ENCODE peak calls at places on chromosomes 16 and 17, in nine cellular contexts. One of them, this sample, is unnamed.

GRCh38 chr17:59257101-59257500 is 36.8 kb downstream of the GDPD1 start:
- DNase-seq in activated effector memory CD4-positive, alpha-beta T cell treated with Interleukin-2 at 50 U/mL for 16 hours: no peak
- DNase-seq in epithelial cell of esophagus: peak; percentile 10
- DNase-seq in EH: no peak
- DNase-seq in foreskin fibroblast: no peak
- DNase-seq in activated CD4-positive, alpha-beta T cell treated with anti-CD3 and anti-CD28 coated beads for 24 hours: no peak
- DNase-seq in NCI-H345: no peak
- DNase-seq in HAP-1: no peak
- DNase-seq in right lobe of liver: no peak
- DNase-seq in this sample: no peak

GRCh38 chr17:3870871-3871306 is 22.0 kb downstream of the CAMKK1 start:
- DNase-seq in activated effector memory CD4-positive, alpha-beta T cell treated with Interleukin-2 at 50 U/mL for 16 hours: no peak
- DNase-seq in epithelial cell of esophagus: no peak
- DNase-seq in EH: no peak
- DNase-seq in foreskin fibroblast: no peak
- DNase-seq in activated CD4-positive, alpha-beta T cell treated with anti-CD3 and anti-CD28 coated beads for 24 hours: no peak
- DNase-seq in NCI-H345: no peak
- DNase-seq in HAP-1: no peak
- DNase-seq in right lobe of liver: no peak
- DNase-seq in this sample: no peak

GRCh38 chr16:21664801-21665492 is 1.2 kb downstream of the OTOA start:
- DNase-seq in activated effector memory CD4-positive, alpha-beta T cell treated with Interleukin-2 at 50 U/mL for 16 hours: no peak
- DNase-seq in epithelial cell of esophagus: no peak
- DNase-seq in EH: no peak
- DNase-seq in foreskin fibroblast: no peak
- DNase-seq in activated CD4-positive, alpha-beta T cell treated with anti-CD3 and anti-CD28 coated beads for 24 hours: no peak
- DNase-seq in NCI-H345: no peak
- DNase-seq in HAP-1: no peak
- DNase-seq in right lobe of liver: no peak
- DNase-seq in this sample: no peak

GRCh38 chr17:16215002-16215272 is 397 bp downstream of the NCOR1 start:
- DNase-seq in activated effector memory CD4-positive, alpha-beta T cell treated with Interleukin-2 at 50 U/mL for 16 hours: no peak
- DNase-seq in epithelial cell of esophagus: peak; percentile 48
- DNase-seq in EH: peak; percentile 40
- DNase-seq in foreskin fibroblast: no peak
- DNase-seq in activated CD4-positive, alpha-beta T cell treated with anti-CD3 and anti-CD28 coated beads for 24 hours: peak; percentile 5
- DNase-seq in NCI-H345: peak; percentile 13
- DNase-seq in HAP-1: no peak
- DNase-seq in right lobe of liver: peak; percentile 62
- DNase-seq in this sample: no peak

GRCh38 chr17:38920374-38921291 is 4.8 kb upstream of the LASP1NB start:
- DNase-seq in activated effector memory CD4-positive, alpha-beta T cell treated with Interleukin-2 at 50 U/mL for 16 hours: no peak
- DNase-seq in epithelial cell of esophagus: no peak
- DNase-seq in EH: no peak
- DNase-seq in foreskin fibroblast: no peak
- DNase-seq in activated CD4-positive, alpha-beta T cell treated with anti-CD3 and anti-CD28 coated beads for 24 hours: no peak
- DNase-seq in NCI-H345: no peak
- DNase-seq in HAP-1: no peak
- DNase-seq in right lobe of liver: no peak
- DNase-seq in this sample: no peak

GRCh38 chr16:2210386-2211365 is at the start of gene BRICD5:
- DNase-seq in activated effector memory CD4-positive, alpha-beta T cell treated with Interleukin-2 at 50 U/mL for 16 hours: no peak
- DNase-seq in epithelial cell of esophagus: no peak
- DNase-seq in EH: no peak
- DNase-seq in foreskin fibroblast: no peak
- DNase-seq in activated CD4-positive, alpha-beta T cell treated with anti-CD3 and anti-CD28 coated beads for 24 hours: no peak
- DNase-seq in NCI-H345: no peak
- DNase-seq in HAP-1: no peak
- DNase-seq in right lobe of liver: no peak
- DNase-seq in this sample: no peak

GRCh38 chr17:10821062-10821461 is 16.8 kb downstream of the PIRT start:
- DNase-seq in activated effector memory CD4-positive, alpha-beta T cell treated with Interleukin-2 at 50 U/mL for 16 hours: no peak
- DNase-seq in epithelial cell of esophagus: no peak
- DNase-seq in EH: no peak
- DNase-seq in foreskin fibroblast: no peak
- DNase-seq in activated CD4-positive, alpha-beta T cell treated with anti-CD3 and anti-CD28 coated beads for 24 hours: no peak
- DNase-seq in NCI-H345: no peak
- DNase-seq in HAP-1: no peak
- DNase-seq in right lobe of liver: no peak
- DNase-seq in this sample: no peak

GRCh38 chr16:86221085-86221484 is 289.2 kb upstream of the FOXF1 start:
- DNase-seq in activated effector memory CD4-positive, alpha-beta T cell treated with Interleukin-2 at 50 U/mL for 16 hours: no peak
- DNase-seq in epithelial cell of esophagus: no peak
- DNase-seq in EH: peak; percentile 36
- DNase-seq in foreskin fibroblast: no peak
- DNase-seq in activated CD4-positive, alpha-beta T cell treated with anti-CD3 and anti-CD28 coated beads for 24 hours: no peak
- DNase-seq in NCI-H345: no peak
- DNase-seq in HAP-1: no peak
- DNase-seq in right lobe of liver: no peak
- DNase-seq in this sample: no peak

GRCh38 chr16:71205482-71206131 is 24.9 kb downstream of the HYDIN start:
- DNase-seq in activated effector memory CD4-positive, alpha-beta T cell treated with Interleukin-2 at 50 U/mL for 16 hours: no peak
- DNase-seq in epithelial cell of esophagus: no peak
- DNase-seq in EH: no peak
- DNase-seq in foreskin fibroblast: no peak
- DNase-seq in activated CD4-positive, alpha-beta T cell treated with anti-CD3 and anti-CD28 coated beads for 24 hours: no peak
- DNase-seq in NCI-H345: no peak
- DNase-seq in HAP-1: no peak
- DNase-seq in right lobe of liver: peak; percentile 30
- DNase-seq in this sample: no peak

GRCh38 chr17:83194189-83194565 is 114.8 kb downstream of the METRNL start:
- DNase-seq in activated effector memory CD4-positive, alpha-beta T cell treated with Interleukin-2 at 50 U/mL for 16 hours: no peak
- DNase-seq in epithelial cell of esophagus: no peak
- DNase-seq in EH: no peak
- DNase-seq in foreskin fibroblast: no peak
- DNase-seq in activated CD4-positive, alpha-beta T cell treated with anti-CD3 and anti-CD28 coated beads for 24 hours: no peak
- DNase-seq in NCI-H345: no peak
- DNase-seq in HAP-1: no peak
- DNase-seq in right lobe of liver: peak; percentile 16
- DNase-seq in this sample: no peak

GRCh38 chr16:30741461-30741914 is 6.7 kb upstream of the PHKG2 start:
- DNase-seq in activated effector memory CD4-positive, alpha-beta T cell treated with Interleukin-2 at 50 U/mL for 16 hours: no peak
- DNase-seq in epithelial cell of esophagus: peak; percentile 100
- DNase-seq in EH: peak; percentile 89
- DNase-seq in foreskin fibroblast: peak; percentile 76
- DNase-seq in activated CD4-positive, alpha-beta T cell treated with anti-CD3 and anti-CD28 coated beads for 24 hours: no peak
- DNase-seq in NCI-H345: no peak
- DNase-seq in HAP-1: no peak
- DNase-seq in right lobe of liver: peak; percentile 65
- DNase-seq in this sample: peak; percentile 58

GRCh38 chr17:61701334-61701733 is 110.3 kb upstream of the NACA2 start:
- DNase-seq in activated effector memory CD4-positive, alpha-beta T cell treated with Interleukin-2 at 50 U/mL for 16 hours: no peak
- DNase-seq in epithelial cell of esophagus: no peak
- DNase-seq in EH: no peak
- DNase-seq in foreskin fibroblast: no peak
- DNase-seq in activated CD4-positive, alpha-beta T cell treated with anti-CD3 and anti-CD28 coated beads for 24 hours: no peak
- DNase-seq in NCI-H345: no peak
- DNase-seq in HAP-1: no peak
- DNase-seq in right lobe of liver: no peak
- DNase-seq in this sample: no peak

GRCh38 chr17:8138366-8138671 is 13.9 kb downstream of the PER1 start:
- DNase-seq in activated effector memory CD4-positive, alpha-beta T cell treated with Interleukin-2 at 50 U/mL for 16 hours: no peak
- DNase-seq in epithelial cell of esophagus: no peak
- DNase-seq in EH: no peak
- DNase-seq in foreskin fibroblast: no peak
- DNase-seq in activated CD4-positive, alpha-beta T cell treated with anti-CD3 and anti-CD28 coated beads for 24 hours: no peak
- DNase-seq in NCI-H345: no peak
- DNase-seq in HAP-1: no peak
- DNase-seq in right lobe of liver: no peak
- DNase-seq in this sample: no peak

GRCh38 chr16:57616241-57616640 is 12.2 kb upstream of the ADGRG1 start:
- DNase-seq in activated effector memory CD4-positive, alpha-beta T cell treated with Interleukin-2 at 50 U/mL for 16 hours: no peak
- DNase-seq in epithelial cell of esophagus: no peak
- DNase-seq in EH: no peak
- DNase-seq in foreskin fibroblast: no peak
- DNase-seq in activated CD4-positive, alpha-beta T cell treated with anti-CD3 and anti-CD28 coated beads for 24 hours: no peak
- DNase-seq in NCI-H345: no peak
- DNase-seq in HAP-1: no peak
- DNase-seq in right lobe of liver: no peak
- DNase-seq in this sample: no peak

GRCh38 chr17:4822835-4823234 is 10.3 kb upstream of the MINK1 start:
- DNase-seq in activated effector memory CD4-positive, alpha-beta T cell treated with Interleukin-2 at 50 U/mL for 16 hours: no peak
- DNase-seq in epithelial cell of esophagus: no peak
- DNase-seq in EH: no peak
- DNase-seq in foreskin fibroblast: no peak
- DNase-seq in activated CD4-positive, alpha-beta T cell treated with anti-CD3 and anti-CD28 coated beads for 24 hours: no peak
- DNase-seq in NCI-H345: no peak
- DNase-seq in HAP-1: no peak
- DNase-seq in right lobe of liver: no peak
- DNase-seq in this sample: no peak

GRCh38 chr17:1186923-1187771 is 7.4 kb upstream of the ABR start:
- DNase-seq in activated effector memory CD4-positive, alpha-beta T cell treated with Interleukin-2 at 50 U/mL for 16 hours: peak; percentile 58
- DNase-seq in epithelial cell of esophagus: peak; percentile 83
- DNase-seq in EH: peak; percentile 87
- DNase-seq in foreskin fibroblast: peak; percentile 76
- DNase-seq in activated CD4-positive, alpha-beta T cell treated with anti-CD3 and anti-CD28 coated beads for 24 hours: peak; percentile 62
- DNase-seq in NCI-H345: peak; percentile 46
- DNase-seq in HAP-1: peak; percentile 73
- DNase-seq in right lobe of liver: peak; percentile 86
- DNase-seq in this sample: peak; percentile 49

GRCh38 chr17:20266806-20267458 is 200.4 kb downstream of the LGALS9B start:
- DNase-seq in activated effector memory CD4-positive, alpha-beta T cell treated with Interleukin-2 at 50 U/mL for 16 hours: no peak
- DNase-seq in epithelial cell of esophagus: peak; percentile 82
- DNase-seq in EH: peak; percentile 68
- DNase-seq in foreskin fibroblast: peak; percentile 12
- DNase-seq in activated CD4-positive, alpha-beta T cell treated with anti-CD3 and anti-CD28 coated beads for 24 hours: no peak
- DNase-seq in NCI-H345: peak; percentile 41
- DNase-seq in HAP-1: no peak
- DNase-seq in right lobe of liver: no peak
- DNase-seq in this sample: peak; percentile 58

GRCh38 chr17:13465678-13466077 is 136.1 kb downstream of the HS3ST3A1 start:
- DNase-seq in activated effector memory CD4-positive, alpha-beta T cell treated with Interleukin-2 at 50 U/mL for 16 hours: no peak
- DNase-seq in epithelial cell of esophagus: no peak
- DNase-seq in EH: no peak
- DNase-seq in foreskin fibroblast: no peak
- DNase-seq in activated CD4-positive, alpha-beta T cell treated with anti-CD3 and anti-CD28 coated beads for 24 hours: no peak
- DNase-seq in NCI-H345: no peak
- DNase-seq in HAP-1: no peak
- DNase-seq in right lobe of liver: no peak
- DNase-seq in this sample: no peak

GRCh38 chr16:30934827-30935557 is 11.6 kb downstream of the FBXL19 start:
- DNase-seq in activated effector memory CD4-positive, alpha-beta T cell treated with Interleukin-2 at 50 U/mL for 16 hours: no peak
- DNase-seq in epithelial cell of esophagus: peak; percentile 73
- DNase-seq in EH: peak; percentile 56
- DNase-seq in foreskin fibroblast: no peak
- DNase-seq in activated CD4-positive, alpha-beta T cell treated with anti-CD3 and anti-CD28 coated beads for 24 hours: no peak
- DNase-seq in NCI-H345: no peak
- DNase-seq in HAP-1: no peak
- DNase-seq in right lobe of liver: peak; percentile 42
- DNase-seq in this sample: no peak

GRCh38 chr17:16999931-17000625 is 28.2 kb upstream of the TNFRSF13B start:
- DNase-seq in activated effector memory CD4-positive, alpha-beta T cell treated with Interleukin-2 at 50 U/mL for 16 hours: no peak
- DNase-seq in epithelial cell of esophagus: no peak
- DNase-seq in EH: no peak
- DNase-seq in foreskin fibroblast: no peak
- DNase-seq in activated CD4-positive, alpha-beta T cell treated with anti-CD3 and anti-CD28 coated beads for 24 hours: no peak
- DNase-seq in NCI-H345: no peak
- DNase-seq in HAP-1: no peak
- DNase-seq in right lobe of liver: no peak
- DNase-seq in this sample: no peak

GRCh38 chr16:78973041-78973440 is 627.5 kb downstream of the MAF start:
- DNase-seq in activated effector memory CD4-positive, alpha-beta T cell treated with Interleukin-2 at 50 U/mL for 16 hours: no peak
- DNase-seq in epithelial cell of esophagus: no peak
- DNase-seq in EH: no peak
- DNase-seq in foreskin fibroblast: no peak
- DNase-seq in activated CD4-positive, alpha-beta T cell treated with anti-CD3 and anti-CD28 coated beads for 24 hours: no peak
- DNase-seq in NCI-H345: no peak
- DNase-seq in HAP-1: no peak
- DNase-seq in right lobe of liver: no peak
- DNase-seq in this sample: no peak

GRCh38 chr17:57289130-57289529 is 32.8 kb downstream of the MSI2 start:
- DNase-seq in activated effector memory CD4-positive, alpha-beta T cell treated with Interleukin-2 at 50 U/mL for 16 hours: no peak
- DNase-seq in epithelial cell of esophagus: no peak
- DNase-seq in EH: no peak
- DNase-seq in foreskin fibroblast: no peak
- DNase-seq in activated CD4-positive, alpha-beta T cell treated with anti-CD3 and anti-CD28 coated beads for 24 hours: no peak
- DNase-seq in NCI-H345: no peak
- DNase-seq in HAP-1: no peak
- DNase-seq in right lobe of liver: no peak
- DNase-seq in this sample: no peak

GRCh38 chr17:50621562-50621961 is 13.1 kb upstream of the ABCC3 start:
- DNase-seq in activated effector memory CD4-positive, alpha-beta T cell treated with Interleukin-2 at 50 U/mL for 16 hours: no peak
- DNase-seq in epithelial cell of esophagus: no peak
- DNase-seq in EH: no peak
- DNase-seq in foreskin fibroblast: no peak
- DNase-seq in activated CD4-positive, alpha-beta T cell treated with anti-CD3 and anti-CD28 coated beads for 24 hours: no peak
- DNase-seq in NCI-H345: peak; percentile 64
- DNase-seq in HAP-1: no peak
- DNase-seq in right lobe of liver: no peak
- DNase-seq in this sample: no peak

GRCh38 chr17:69223809-69224208 is 4.8 kb downstream of the ABCA10 start:
- DNase-seq in activated effector memory CD4-positive, alpha-beta T cell treated with Interleukin-2 at 50 U/mL for 16 hours: no peak
- DNase-seq in epithelial cell of esophagus: peak; percentile 14
- DNase-seq in EH: peak; percentile 8
- DNase-seq in foreskin fibroblast: peak; percentile 54
- DNase-seq in activated CD4-positive, alpha-beta T cell treated with anti-CD3 and anti-CD28 coated beads for 24 hours: no peak
- DNase-seq in NCI-H345: peak; percentile 22
- DNase-seq in HAP-1: no peak
- DNase-seq in right lobe of liver: no peak
- DNase-seq in this sample: no peak

GRCh38 chr17:48757524-48757961 is 29.0 kb upstream of the HOXB13 start:
- DNase-seq in activated effector memory CD4-positive, alpha-beta T cell treated with Interleukin-2 at 50 U/mL for 16 hours: no peak
- DNase-seq in epithelial cell of esophagus: no peak
- DNase-seq in EH: peak; percentile 9
- DNase-seq in foreskin fibroblast: no peak
- DNase-seq in activated CD4-positive, alpha-beta T cell treated with anti-CD3 and anti-CD28 coated beads for 24 hours: no peak
- DNase-seq in NCI-H345: no peak
- DNase-seq in HAP-1: no peak
- DNase-seq in right lobe of liver: no peak
- DNase-seq in this sample: peak; percentile 44